ENCODE peak calls at places on chromosomes 3 and 15, in six cellular contexts. H, A, I, W, L and Y are unnamed samples.

GRCh38 chr15:44397869-44398268 is 29.6 kb upstream of the CTDSPL2 start:
- DNase-seq in H (no peak), A (no peak), I (no peak), W (no peak), L (no peak), Y (no peak)

GRCh38 chr3:23959147-23959900 is 14.2 kb downstream of the NR1D2 start:
- DNase-seq in H (peak), A (no peak), I (no peak), W (peak), L (peak), Y (no peak)

GRCh38 chr3:64612916-64613526 is 74.8 kb downstream of the ADAMTS9 start:
- DNase-seq in H (no peak), A (no peak), I (no peak), W (no peak), L (peak), Y (no peak)

GRCh38 chr3:64300790-64301423 is 75.6 kb upstream of the PRICKLE2 start:
- DNase-seq in H (no peak), A (no peak), I (no peak), W (no peak), L (no peak), Y (no peak)

GRCh38 chr15:63836579-63836978 is 2.8 kb upstream of the HERC1 start:
- DNase-seq in H (peak), A (no peak), I (no peak), W (no peak), L (no peak), Y (no peak)

GRCh38 chr3:177811111-177811510 is 613.8 kb upstream of the TBL1XR1 start:
- DNase-seq in H (no peak), A (no peak), I (no peak), W (no peak), L (no peak), Y (no peak)

GRCh38 chr15:34246276-34247010 is 21.6 kb downstream of the EMC4 start:
- DNase-seq in H (no peak), A (no peak), I (no peak), W (no peak), L (no peak), Y (no peak)

GRCh38 chr15:81161215-81161673 is 27.2 kb downstream of the CFAP161 start:
- DNase-seq in H (no peak), A (no peak), I (no peak), W (no peak), L (no peak), Y (no peak)

GRCh38 chr3:195806211-195806915 is 5.4 kb downstream of the MUC4 start:
- DNase-seq in H (peak), A (no peak), I (no peak), W (no peak), L (peak), Y (no peak)

GRCh38 chr15:63490345-63491034 is 13.9 kb upstream of the USP3 start:
- DNase-seq in H (no peak), A (no peak), I (no peak), W (no peak), L (no peak), Y (no peak)

GRCh38 chr15:91530951-91531582 is 322.4 kb upstream of the SLCO3A1 start:
- DNase-seq in H (no peak), A (no peak), I (no peak), W (no peak), L (no peak), Y (no peak)

DNA sequence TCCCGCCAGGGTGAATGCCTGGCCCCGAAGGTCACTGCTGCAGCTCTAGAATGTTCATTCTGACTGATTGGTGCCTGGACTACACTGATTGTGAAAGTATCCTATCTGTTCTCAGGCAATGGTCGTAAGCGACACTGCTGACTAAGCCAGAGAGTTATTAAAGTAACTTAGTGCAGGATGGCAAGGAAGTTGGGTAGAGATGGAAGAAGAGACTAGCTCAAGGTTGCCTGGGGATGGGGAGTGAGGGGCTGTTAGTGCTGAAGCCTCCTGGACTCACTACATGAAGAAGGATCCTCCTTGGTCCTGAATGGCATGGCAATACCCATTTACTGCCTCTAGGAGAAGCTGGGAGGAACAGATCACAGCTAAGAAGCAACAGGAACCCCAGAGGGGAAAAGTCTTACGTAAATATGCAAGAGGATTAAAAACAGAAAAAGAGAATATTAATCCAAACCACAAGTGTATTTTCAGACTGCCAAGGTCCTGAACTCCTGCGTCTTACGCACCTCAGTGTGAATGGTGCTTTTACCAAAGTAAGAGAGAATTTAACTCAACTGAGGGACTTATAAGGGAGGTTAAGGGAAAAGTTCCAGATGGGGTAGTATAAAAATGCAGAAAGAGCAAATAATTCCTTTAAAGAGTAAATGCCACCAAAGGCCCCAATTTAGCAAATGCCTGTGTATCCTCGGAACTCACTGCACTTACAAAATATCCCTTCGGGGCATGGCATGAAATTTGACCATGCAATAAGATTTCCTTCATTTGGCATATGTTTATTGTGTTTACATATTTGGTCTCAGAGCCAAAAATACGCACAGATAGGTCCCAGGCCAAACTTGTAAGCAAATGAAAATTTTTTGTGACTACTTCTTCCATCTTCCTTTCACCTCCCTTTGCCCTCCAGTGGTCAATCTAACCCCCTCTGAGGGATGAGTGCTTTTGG is 64.0 kb upstream of the DGKG start:
- DNase-seq in H (no peak), A (no peak), I (peak), W (no peak), L (peak), Y (no peak)
- TF ChIP-seq CTCF in H (peak), A (peak), I (peak), W (peak), L (peak), Y (no peak)

GRCh38 chr3:58488962-58489361 is 2.9 kb upstream of the KCTD6 start:
- DNase-seq in H (no peak), A (no peak), I (no peak), W (no peak), L (no peak), Y (no peak)

GRCh38 chr3:58492385-58492970 is 582 bp downstream of the KCTD6 start:
- DNase-seq in H (peak), A (no peak), I (no peak), W (no peak), L (no peak), Y (no peak)

GRCh38 chr3:58494107-58494506 is 2.2 kb downstream of the KCTD6 start:
- DNase-seq in H (no peak), A (no peak), I (no peak), W (no peak), L (no peak), Y (no peak)

GRCh38 chr3:58490860-58491501 is 915 bp upstream of the KCTD6 start:
- DNase-seq in H (no peak), A (no peak), I (no peak), W (no peak), L (no peak), Y (no peak)

GRCh38 chr3:58491506-58492384 is at the start of gene KCTD6:
- DNase-seq in H (peak), A (peak), I (peak), W (peak), L (peak), Y (no peak)
- TF ChIP-seq POLR2AphosphoS5 in H (peak), A (peak), I (no peak), W (no peak), L (peak), Y (peak)

GRCh38 chr3:157156844-157157635 is 2.9 kb downstream of the CCNL1 start:
- DNase-seq in H (no peak), A (no peak), I (no peak), W (no peak), L (peak), Y (no peak)

GRCh38 chr3:157159037-157159761 is 748 bp downstream of the CCNL1 start:
- DNase-seq in H (peak), A (peak), I (peak), W (no peak), L (peak), Y (no peak)

GRCh38 chr3:157155591-157155990 is 4.4 kb downstream of the CCNL1 start:
- DNase-seq in H (no peak), A (no peak), I (no peak), W (no peak), L (no peak), Y (no peak)

GRCh38 chr3:157159762-157160651 is at the start of gene CCNL1:
- DNase-seq in H (peak), A (peak), I (peak), W (peak), L (peak), Y (peak)

DNA sequence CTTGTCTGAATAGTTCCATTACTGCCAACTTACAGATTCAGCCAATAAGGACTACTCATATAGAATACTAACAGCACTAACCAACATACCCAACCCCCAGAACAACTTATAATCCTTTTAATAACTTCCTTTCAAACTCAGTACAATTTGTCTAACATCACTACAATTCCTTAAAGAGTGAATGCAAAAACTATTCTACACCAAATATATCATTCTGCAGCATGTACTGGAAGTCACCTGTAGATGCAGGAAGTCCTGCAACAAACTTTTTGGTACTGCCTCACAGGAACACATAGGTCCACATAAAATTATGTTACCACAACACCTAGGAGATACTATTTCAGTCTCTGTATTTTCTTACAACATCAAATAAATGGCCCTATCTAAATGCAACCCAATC is 2.1 kb downstream of the CCNL1 start:
- DNase-seq in H (no peak), A (no peak), I (no peak), W (no peak), L (no peak), Y (no peak)
- H3K4me3 ChIP-seq in H (peak), A (peak), I (peak), W (peak), L (peak), Y (peak)

GRCh38 chr15:89899303-89899946 is 5.6 kb upstream of the AP3S2 start:
- DNase-seq in H (no peak), A (no peak), I (no peak), W (no peak), L (no peak), Y (no peak)

GRCh38 chr15:89898628-89899302 is 5.0 kb upstream of the AP3S2 start:
- DNase-seq in H (peak), A (peak), I (peak), W (peak), L (peak), Y (no peak)

GRCh38 chr15:89898146-89898545 is 4.4 kb upstream of the AP3S2 start:
- DNase-seq in H (no peak), A (no peak), I (no peak), W (no peak), L (no peak), Y (no peak)

GRCh38 chr15:89893027-89893426 is 767 bp downstream of the AP3S2 start:
- DNase-seq in H (no peak), A (no peak), I (no peak), W (no peak), L (no peak), Y (no peak)

GRCh38 chr15:89893696-89894450 is at the start of gene AP3S2:
- DNase-seq in H (peak), A (peak), I (peak), W (peak), L (peak), Y (peak)
- TF ChIP-seq CTCF in H (no peak), A (no peak), I (no peak), W (no peak), L (no peak), Y (no peak)

DNA sequence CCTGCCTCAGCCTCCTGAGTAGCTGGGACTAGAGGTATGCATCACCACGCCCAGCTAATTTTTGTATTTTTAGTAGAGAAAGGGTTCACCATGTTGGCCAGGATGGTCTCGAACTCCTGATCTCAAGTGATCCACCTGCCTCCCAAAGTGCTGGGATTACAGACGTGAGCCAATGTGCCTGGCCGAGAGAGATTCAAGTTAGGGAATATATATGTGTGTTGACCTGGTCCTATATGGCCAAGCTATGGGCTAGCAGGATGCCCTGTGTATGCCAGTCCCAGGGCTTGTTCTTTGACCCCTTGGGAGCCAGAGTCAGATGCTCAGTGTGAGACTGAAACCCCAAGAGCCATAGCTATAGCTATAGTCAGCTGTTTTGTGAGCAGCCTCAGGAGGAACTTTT is 1.9 kb downstream of the NDUFAF3 start:
- DNase-seq in H (no peak), A (no peak), I (no peak), W (no peak), L (no peak), Y (no peak)
- TF ChIP-seq POLR2AphosphoS5 in H (no peak), A (no peak), I (no peak), W (no peak), L (no peak), Y (no peak)